ENCODE peak calls at places on chromosomes 6 and 20, in eight cellular contexts. V is T follicular helper cell; Z is epithelial cell of esophagus; O is activated CD4-positive, alpha-beta T cell treated with anti-CD3 and anti-CD28 coated beads for 36 hours; P is IMR-90; D is adipocyte; X is ELF-1; S is amygdala. W is an unnamed sample.

GRCh38 chr20:54199721-54200176 is 8.1 kb upstream of the PFDN4 start:
- DNase-seq in V (peak), Z (peak), O (peak), P (peak), D (peak), X (peak), S (peak), W (peak)

GRCh38 chr6:80235647-80236046 is 129.2 kb downstream of the BCKDHB start:
- DNase-seq in V (no peak), Z (no peak), O (no peak), P (no peak), D (no peak), X (no peak), S (no peak), W (no peak)

GRCh38 chr6:114194362-114195343 is 148.2 kb downstream of the HS3ST5 start:
- DNase-seq in V (no peak), Z (no peak), O (no peak), P (peak), D (peak), X (peak), S (no peak), W (no peak)

GRCh38 chr6:16154904-16155303 is 26.0 kb downstream of the MYLIP start:
- DNase-seq in V (no peak), Z (peak), O (no peak), P (peak), D (peak), X (no peak), S (no peak), W (no peak)

GRCh38 chr6:30685977-30686907 is at the start of gene PPP1R18:
- DNase-seq in V (peak), Z (peak), O (peak), P (peak), D (peak), X (peak), S (no peak), W (no peak)

GRCh38 chr6:42314571-42314950 is 96.9 kb upstream of the MRPS10 start:
- DNase-seq in V (no peak), Z (peak), O (no peak), P (no peak), D (no peak), X (peak), S (no peak), W (no peak)

GRCh38 chr20:56171087-56172012 is 77.2 kb upstream of the MC3R start:
- DNase-seq in V (no peak), Z (peak), O (no peak), P (no peak), D (peak), X (no peak), S (peak), W (no peak)

GRCh38 chr6:44001318-44001868 is 125.9 kb downstream of the MRPL14 start:
- DNase-seq in V (no peak), Z (peak), O (peak), P (no peak), D (peak), X (peak), S (no peak), W (no peak)

GRCh38 chr6:43986177-43986825 is 141.0 kb downstream of the MRPL14 start:
- DNase-seq in V (no peak), Z (no peak), O (no peak), P (no peak), D (no peak), X (no peak), S (no peak), W (no peak)

GRCh38 chr6:167836722-167837121 is 10.0 kb downstream of the AFDN start:
- DNase-seq in V (no peak), Z (no peak), O (no peak), P (no peak), D (peak), X (no peak), S (no peak), W (no peak)

GRCh38 chr6:148240463-148240845 is 102.2 kb upstream of the SASH1 start:
- DNase-seq in V (no peak), Z (no peak), O (no peak), P (peak), D (no peak), X (no peak), S (no peak), W (no peak)